ENCODE peak calls at places on chromosomes 12 and 14, in four cellular contexts. L is aorta, Q is fibroblast of lung, I is activated T-cell treated with anti-CD3 and anti-CD28 coated beads for 4 hours. Z is an unnamed sample.

GRCh38 chr14:70188292-70188607 is 501 bp downstream of the SLC8A3 start:
- DNase-seq in Q (no peak), L (no peak), I (no peak), Z (no peak)

GRCh38 chr14:89245802-89246201 is 171.2 kb downstream of the FOXN3 start:
- DNase-seq in L (no peak), Q (no peak), I (no peak), Z (no peak)

GRCh38 chr12:47088021-47088944 is 8.5 kb upstream of the AMIGO2 start:
- DNase-seq in L (no peak), I (no peak), Q (no peak), Z (no peak)

GRCh38 chr14:22973217-22974032 is 8.9 kb downstream of the AJUBA start:
- DNase-seq in L (no peak), I (peak), Q (peak), Z (peak)

GRCh38 chr12:119613319-119613936 is 19.9 kb downstream of the TMEM233 start:
- DNase-seq in I (no peak), L (no peak), Q (no peak), Z (no peak)

GRCh38 chr12:60191676-60192359 is 596.0 kb downstream of the SLC16A7 start:
- DNase-seq in L (no peak), Q (peak), I (no peak), Z (no peak)

GRCh38 chr14:44778562-44778961 is 183.2 kb downstream of the KLHL28 start:
- DNase-seq in Q (peak), I (no peak), L (no peak), Z (no peak)

GRCh38 chr12:57899010-57899662 is 42.2 kb upstream of the ATP23 start:
- DNase-seq in Q (peak), L (peak), I (peak), Z (no peak)

GRCh38 chr12:53190108-53190729 is 9.5 kb upstream of the CSAD start:
- DNase-seq in I (peak), Q (peak), L (peak), Z (peak)

GRCh38 chr14:24436355-24437019 is 6.1 kb downstream of the SDR39U1 start:
- DNase-seq in Q (peak), L (no peak), I (peak), Z (no peak)

GRCh38 chr14:69519253-69519661 is 34.7 kb downstream of the PLEKHD1 start:
- DNase-seq in I (no peak), L (no peak), Q (no peak), Z (no peak)

GRCh38 chr12:94172031-94172430 is 23.7 kb downstream of the PLXNC1 start:
- DNase-seq in L (no peak), Q (peak), I (peak), Z (no peak)

GRCh38 chr12:32471601-32472001 is 72.2 kb downstream of the FGD4 start:
- DNase-seq in L (no peak), I (no peak), Q (peak), Z (no peak)

GRCh38 chr12:84619053-84619452 is 293.5 kb downstream of the SLC6A15 start:
- DNase-seq in I (no peak), L (no peak), Q (peak), Z (no peak)

GRCh38 chr12:131965073-131965472 is 15.3 kb downstream of the EP400 start:
- DNase-seq in Q (peak), L (no peak), I (no peak), Z (no peak)

GRCh38 chr14:91893659-91894058 is 26.3 kb upstream of the TC2N start:
- DNase-seq in Q (peak), L (no peak), I (no peak), Z (no peak)

GRCh38 chr12:67748761-67749075 is 100.2 kb downstream of the DYRK2 start:
- DNase-seq in Q (no peak), L (no peak), I (no peak), Z (no peak)

GRCh38 chr12:47762850-47763440 is 4.3 kb upstream of the RAPGEF3 start:
- DNase-seq in Q (no peak), I (no peak), L (no peak), Z (no peak)

GRCh38 chr14:22865424-22866215 is 5.9 kb upstream of the LRP10 start:
- DNase-seq in L (peak), I (no peak), Q (no peak), Z (peak)

GRCh38 chr14:77364146-77364545 is 12.7 kb downstream of the TMED8 start:
- DNase-seq in L (no peak), Q (no peak), I (no peak), Z (no peak)

GRCh38 chr12:118981285-118982201 is at the start of gene SRRM4:
- DNase-seq in L (no peak), I (no peak), Q (no peak), Z (peak)

GRCh38 chr12:106757623-106758348 is 16.7 kb upstream of the RIC8B start:
- DNase-seq in L (no peak), I (no peak), Q (no peak), Z (no peak)